ENCODE peak calls at places on chromosomes 4 and X, in five cellular contexts. X is T-helper 2 cell, S is A172, F is ELR, A is hepatocyte. L is an unnamed sample.

GRCh38 chrX:116246261-116246660 is 75.7 kb downstream of the AGTR2 start:
- DNase-seq in A (no peak), F (peak), X (no peak), S (peak), L (no peak)

GRCh38 chr4:7333801-7334421 is 100.8 kb downstream of the PSAPL1 start:
- DNase-seq in F (no peak), A (no peak), S (no peak), X (no peak), L (no peak)

GRCh38 chrX:132592880-132593279 is 104.0 kb upstream of the MBNL3 start:
- DNase-seq in F (no peak), A (peak), S (no peak), X (no peak), L (no peak)

GRCh38 chr4:30768278-30768677 is 48.1 kb downstream of the PCDH7 start:
- DNase-seq in F (no peak), X (no peak), A (no peak), S (no peak), L (no peak)

GRCh38 chrX:84501798-84502628 is at the start of gene HDX:
- DNase-seq in X (peak), S (peak), A (peak), F (peak), L (peak)

GRCh38 chr4:123443401-123444297 is 47.1 kb downstream of the SPRY1 start:
- DNase-seq in S (no peak), F (no peak), X (peak), A (no peak), L (no peak)

GRCh38 chr4:58749206-58749605 is 1639.0 kb upstream of the IGFBP7 start:
- DNase-seq in A (peak), X (no peak), S (peak), F (no peak), L (no peak)

GRCh38 chrX:148649145-148649645 is 148.8 kb downstream of the AFF2 start:
- DNase-seq in F (no peak), S (no peak), A (no peak), X (no peak), L (no peak)

GRCh38 chr4:153518637-153519384 is 52.7 kb downstream of the TMEM131L start:
- DNase-seq in F (no peak), S (no peak), X (peak), A (peak), L (no peak)

GRCh38 chr4:159075531-159075932 is 27.3 kb upstream of the RAPGEF2 start:
- DNase-seq in A (no peak), S (peak), F (peak), X (no peak), L (no peak)

GRCh38 chrX:39886282-39886681 is 211.5 kb downstream of the BCOR start:
- DNase-seq in F (no peak), A (no peak), S (no peak), X (no peak), L (no peak)

GRCh38 chrX:152844256-152844655 is 13.4 kb downstream of the NSDHL start:
- DNase-seq in F (no peak), S (no peak), A (no peak), X (no peak), L (no peak)

GRCh38 chr4:82697561-82697960 is 101.0 kb downstream of the SCD5 start:
- DNase-seq in F (no peak), X (no peak), S (no peak), A (no peak), L (no peak)

GRCh38 chrX:22534643-22535042 is 261.9 kb downstream of the CBLL2 start:
- DNase-seq in F (peak), X (no peak), A (no peak), S (peak), L (no peak)

GRCh38 chrX:29652484-29652883 is 562.9 kb upstream of the MAGEB2 start:
- DNase-seq in F (peak), X (no peak), A (no peak), S (peak), L (no peak)

GRCh38 chr4:9771069-9771468 is 10.4 kb upstream of the DRD5 start:
- DNase-seq in X (no peak), F (no peak), S (no peak), A (no peak), L (no peak)

GRCh38 chr4:71338846-71339593 is at the start of gene SLC4A4:
- DNase-seq in X (no peak), A (no peak), S (peak), F (peak), L (no peak)

GRCh38 chr4:24840826-24841587 is 45.6 kb downstream of the SOD3 start:
- DNase-seq in A (no peak), S (no peak), X (no peak), F (no peak), L (no peak)

GRCh38 chr4:2261110-2261852 is 628 bp downstream of the MXD4 start:
- DNase-seq in X (peak), S (no peak), F (peak), A (peak), L (no peak)

GRCh38 chr4:150411527-150411926 is 170.4 kb upstream of the MAB21L2 start:
- DNase-seq in A (no peak), F (peak), X (no peak), S (no peak), L (no peak)

GRCh38 chrX:151780621-151781020 is 46.1 kb downstream of the CNGA2 start:
- DNase-seq in F (no peak), S (no peak), A (no peak), X (no peak), L (no peak)

GRCh38 chr4:137922721-137923120 is 319.4 kb downstream of the SLC7A11 start:
- DNase-seq in X (no peak), S (no peak), F (no peak), A (no peak), L (no peak)

GRCh38 chrX:47224896-47225290 is 6.4 kb downstream of the CDK16 start:
- DNase-seq in S (no peak), A (no peak), X (no peak), F (no peak), L (no peak)

GRCh38 chr4:7353046-7353790 is 81.5 kb downstream of the PSAPL1 start:
- DNase-seq in A (no peak), F (no peak), X (no peak), S (no peak), L (no peak)

GRCh38 chr4:60657041-60657440 is 543.1 kb upstream of the ADGRL3 start:
- DNase-seq in S (no peak), X (no peak), F (no peak), A (no peak), L (no peak)

GRCh38 chr4:104493071-104493831 is 1.4 kb downstream of the CXXC4 start:
- DNase-seq in F (no peak), S (no peak), X (no peak), A (no peak), L (no peak)

GRCh38 chr4:26590639-26591038 is 6.8 kb downstream of the TBC1D19 start:
- DNase-seq in A (no peak), X (no peak), F (peak), S (peak), L (no peak)

GRCh38 chrX:19794690-19795089 is 92.7 kb downstream of the SH3KBP1 start:
- DNase-seq in A (no peak), F (peak), X (no peak), S (peak), L (no peak)

GRCh38 chr4:161010227-161010626 is 1153.6 kb downstream of the FSTL5 start:
- DNase-seq in X (no peak), F (no peak), A (no peak), S (no peak), L (no peak)

GRCh38 chrX:153623310-153624029 is 23.5 kb upstream of the DUSP9 start:
- DNase-seq in S (no peak), X (no peak), F (no peak), A (no peak), L (no peak)

GRCh38 chr4:143199503-143199902 is 14.8 kb downstream of the USP38 start:
- DNase-seq in S (no peak), F (no peak), X (no peak), A (no peak), L (no peak)

GRCh38 chr4:8780086-8780485 is 91.6 kb downstream of the HMX1 start:
- DNase-seq in A (no peak), S (no peak), X (no peak), F (no peak), L (no peak)

GRCh38 chr4:36285784-36286480 is 4.5 kb downstream of the DTHD1 start:
- DNase-seq in F (peak), S (peak), A (no peak), X (peak), L (no peak)

L was measured in 8988T.